ENCODE peak calls at places on chromosomes 16 and 17, in four cellular contexts. Q is RPMI7951, P is activated T-helper 1 cell treated with Interleukin-2 at 50 U/mL for 16 hours, J is mucosa of gallbladder. Z is an unnamed sample.

GRCh38 chr17:35906559-35907265 is 23.9 kb downstream of the RDM1 start:
- DNase-seq in Q (no peak), P (no peak), J (no peak), Z (peak)

GRCh38 chr17:45789874-45790273 is 5.8 kb downstream of the CRHR1 start:
- DNase-seq in Q (no peak), P (no peak), J (no peak), Z (no peak)

GRCh38 chr17:40564883-40565744 is at the start of gene CCR7:
- DNase-seq in Q (no peak), P (peak), J (no peak), Z (no peak)

GRCh38 chr16:50306287-50306686 is 39.9 kb downstream of the ADCY7 start:
- DNase-seq in Q (no peak), P (no peak), J (no peak), Z (no peak)

GRCh38 chr16:86367291-86368072 is 142.8 kb upstream of the FOXF1 start:
- DNase-seq in Q (no peak), P (no peak), J (no peak), Z (no peak)

GRCh38 chr16:69894675-69895074 is 56.5 kb upstream of the CLEC18A start:
- DNase-seq in Q (peak), P (no peak), J (no peak), Z (no peak)

GRCh38 chr17:77455111-77455877 is 314.5 kb downstream of the SEC14L1 start:
- DNase-seq in Q (peak), P (no peak), J (no peak), Z (no peak)

GRCh38 chr17:60602871-60603270 is 2.9 kb downstream of the PPM1D start:
- DNase-seq in Q (no peak), P (no peak), J (no peak), Z (no peak)

GRCh38 chr17:68302066-68302564 is 10.8 kb downstream of the ARSG start:
- DNase-seq in Q (no peak), P (no peak), J (no peak), Z (no peak)

GRCh38 chr17:80414508-80414802 is 512 bp upstream of the ENDOV start:
- DNase-seq in Q (no peak), P (no peak), J (no peak), Z (peak)

Z was measured in M059J.